ENCODE peak calls at places on chromosomes 1 and 21, in eight cellular contexts. One of them, this sample, is unnamed.

GRCh38 chr1:14118691-14119485 is 418.9 kb downstream of the PRDM2 start:
- DNase-seq in fibroblast of pulmonary artery: no peak
- DNase-seq in stimulated activated CD4-positive, alpha-beta T cell treated with anti-CD3 and anti-CD28 coated beads, Interleukin-1b, Interleukin-23, amount 100 ng/mL, for 24 hours: no peak
- DNase-seq in HT1080: no peak
- DNase-seq in KBM-7: no peak
- DNase-seq in sciatic nerve: no peak
- DNase-seq in neural crest cell: no peak
- DNase-seq in mesothelial cell of epicardium: no peak
- DNase-seq in this sample: no peak

GRCh38 chr1:87778896-87779295 is 450.2 kb downstream of the LMO4 start:
- DNase-seq in neural crest cell: no peak
- DNase-seq in sciatic nerve: no peak
- DNase-seq in KBM-7: no peak
- DNase-seq in stimulated activated CD4-positive, alpha-beta T cell treated with anti-CD3 and anti-CD28 coated beads, Interleukin-1b, Interleukin-23, amount 100 ng/mL, for 24 hours: no peak
- DNase-seq in fibroblast of pulmonary artery: peak; percentile 44
- DNase-seq in mesothelial cell of epicardium: no peak
- DNase-seq in HT1080: peak; percentile 64
- DNase-seq in this sample: no peak

GRCh38 chr1:15362096-15362736 is 47.5 kb upstream of the EFHD2 start:
- DNase-seq in neural crest cell: no peak
- DNase-seq in KBM-7: no peak
- DNase-seq in mesothelial cell of epicardium: no peak
- DNase-seq in sciatic nerve: no peak
- DNase-seq in stimulated activated CD4-positive, alpha-beta T cell treated with anti-CD3 and anti-CD28 coated beads, Interleukin-1b, Interleukin-23, amount 100 ng/mL, for 24 hours: no peak
- DNase-seq in fibroblast of pulmonary artery: no peak
- DNase-seq in HT1080: no peak
- DNase-seq in this sample: no peak

GRCh38 chr1:93703649-93704048 is 22.0 kb upstream of the BCAR3 start:
- DNase-seq in HT1080: peak; percentile 74
- DNase-seq in KBM-7: no peak
- DNase-seq in neural crest cell: no peak
- DNase-seq in sciatic nerve: no peak
- DNase-seq in stimulated activated CD4-positive, alpha-beta T cell treated with anti-CD3 and anti-CD28 coated beads, Interleukin-1b, Interleukin-23, amount 100 ng/mL, for 24 hours: no peak
- DNase-seq in fibroblast of pulmonary artery: no peak
- DNase-seq in mesothelial cell of epicardium: no peak
- DNase-seq in this sample: peak; percentile 84

GRCh38 chr1:31308036-31308435 is 11.2 kb downstream of the ZCCHC17 start:
- DNase-seq in fibroblast of pulmonary artery: no peak
- DNase-seq in mesothelial cell of epicardium: no peak
- DNase-seq in stimulated activated CD4-positive, alpha-beta T cell treated with anti-CD3 and anti-CD28 coated beads, Interleukin-1b, Interleukin-23, amount 100 ng/mL, for 24 hours: no peak
- DNase-seq in HT1080: no peak
- DNase-seq in KBM-7: no peak
- DNase-seq in neural crest cell: no peak
- DNase-seq in sciatic nerve: no peak
- DNase-seq in this sample: no peak

GRCh38 chr21:15195104-15195503 is 130.3 kb upstream of the NRIP1 start:
- DNase-seq in neural crest cell: no peak
- DNase-seq in sciatic nerve: no peak
- DNase-seq in stimulated activated CD4-positive, alpha-beta T cell treated with anti-CD3 and anti-CD28 coated beads, Interleukin-1b, Interleukin-23, amount 100 ng/mL, for 24 hours: no peak
- DNase-seq in KBM-7: no peak
- DNase-seq in mesothelial cell of epicardium: no peak
- DNase-seq in HT1080: no peak
- DNase-seq in fibroblast of pulmonary artery: no peak
- DNase-seq in this sample: no peak

GRCh38 chr1:996851-997727 is 2.8 kb downstream of the HES4 start:
- DNase-seq in sciatic nerve: no peak
- DNase-seq in mesothelial cell of epicardium: no peak
- DNase-seq in HT1080: no peak
- DNase-seq in fibroblast of pulmonary artery: no peak
- DNase-seq in neural crest cell: no peak
- DNase-seq in KBM-7: no peak
- DNase-seq in stimulated activated CD4-positive, alpha-beta T cell treated with anti-CD3 and anti-CD28 coated beads, Interleukin-1b, Interleukin-23, amount 100 ng/mL, for 24 hours: no peak
- DNase-seq in this sample: peak; percentile 56

GRCh38 chr21:46425566-46425965 is 33.1 kb upstream of the DIP2A start:
- DNase-seq in sciatic nerve: no peak
- DNase-seq in neural crest cell: no peak
- DNase-seq in stimulated activated CD4-positive, alpha-beta T cell treated with anti-CD3 and anti-CD28 coated beads, Interleukin-1b, Interleukin-23, amount 100 ng/mL, for 24 hours: no peak
- DNase-seq in KBM-7: no peak
- DNase-seq in HT1080: no peak
- DNase-seq in mesothelial cell of epicardium: no peak
- DNase-seq in fibroblast of pulmonary artery: no peak
- DNase-seq in this sample: no peak

GRCh38 chr1:43382027-43382771 is 7.4 kb downstream of the MED8 start:
- DNase-seq in stimulated activated CD4-positive, alpha-beta T cell treated with anti-CD3 and anti-CD28 coated beads, Interleukin-1b, Interleukin-23, amount 100 ng/mL, for 24 hours: no peak
- DNase-seq in sciatic nerve: no peak
- DNase-seq in KBM-7: no peak
- DNase-seq in HT1080: no peak
- DNase-seq in fibroblast of pulmonary artery: peak; percentile 53
- DNase-seq in mesothelial cell of epicardium: no peak
- DNase-seq in neural crest cell: peak; percentile 28
- DNase-seq in this sample: no peak

GRCh38 chr1:75188892-75189291 is 54.7 kb downstream of the LHX8 start:
- DNase-seq in fibroblast of pulmonary artery: no peak
- DNase-seq in stimulated activated CD4-positive, alpha-beta T cell treated with anti-CD3 and anti-CD28 coated beads, Interleukin-1b, Interleukin-23, amount 100 ng/mL, for 24 hours: no peak
- DNase-seq in HT1080: no peak
- DNase-seq in sciatic nerve: no peak
- DNase-seq in mesothelial cell of epicardium: no peak
- DNase-seq in KBM-7: no peak
- DNase-seq in neural crest cell: no peak
- DNase-seq in this sample: no peak

GRCh38 chr1:95013948-95014574 is 58.7 kb downstream of the ALG14 start:
- DNase-seq in HT1080: no peak
- DNase-seq in mesothelial cell of epicardium: no peak
- DNase-seq in KBM-7: no peak
- DNase-seq in fibroblast of pulmonary artery: peak; percentile 27
- DNase-seq in neural crest cell: no peak
- DNase-seq in stimulated activated CD4-positive, alpha-beta T cell treated with anti-CD3 and anti-CD28 coated beads, Interleukin-1b, Interleukin-23, amount 100 ng/mL, for 24 hours: no peak
- DNase-seq in sciatic nerve: no peak
- DNase-seq in this sample: no peak

GRCh38 chr1:5728956-5729355 is 263.3 kb downstream of the NPHP4 start:
- DNase-seq in stimulated activated CD4-positive, alpha-beta T cell treated with anti-CD3 and anti-CD28 coated beads, Interleukin-1b, Interleukin-23, amount 100 ng/mL, for 24 hours: no peak
- DNase-seq in HT1080: no peak
- DNase-seq in sciatic nerve: no peak
- DNase-seq in fibroblast of pulmonary artery: no peak
- DNase-seq in neural crest cell: no peak
- DNase-seq in mesothelial cell of epicardium: no peak
- DNase-seq in KBM-7: no peak
- DNase-seq in this sample: no peak

GRCh38 chr21:45551816-45552695 is 9.8 kb upstream of the SLC19A1 start:
- DNase-seq in stimulated activated CD4-positive, alpha-beta T cell treated with anti-CD3 and anti-CD28 coated beads, Interleukin-1b, Interleukin-23, amount 100 ng/mL, for 24 hours: no peak
- DNase-seq in mesothelial cell of epicardium: no peak
- DNase-seq in fibroblast of pulmonary artery: no peak
- DNase-seq in KBM-7: no peak
- DNase-seq in neural crest cell: no peak
- DNase-seq in HT1080: no peak
- DNase-seq in sciatic nerve: peak; percentile 55
- DNase-seq in this sample: no peak

GRCh38 chr1:228310162-228310792 is 96.4 kb downstream of the TRIM11 start:
- DNase-seq in KBM-7: no peak
- DNase-seq in stimulated activated CD4-positive, alpha-beta T cell treated with anti-CD3 and anti-CD28 coated beads, Interleukin-1b, Interleukin-23, amount 100 ng/mL, for 24 hours: no peak
- DNase-seq in fibroblast of pulmonary artery: no peak
- DNase-seq in neural crest cell: no peak
- DNase-seq in HT1080: no peak
- DNase-seq in sciatic nerve: no peak
- DNase-seq in mesothelial cell of epicardium: no peak
- DNase-seq in this sample: no peak

GRCh38 chr1:64956241-64956640 is 10.1 kb downstream of the JAK1 start:
- DNase-seq in mesothelial cell of epicardium: no peak
- DNase-seq in KBM-7: no peak
- DNase-seq in fibroblast of pulmonary artery: no peak
- DNase-seq in sciatic nerve: no peak
- DNase-seq in neural crest cell: no peak
- DNase-seq in stimulated activated CD4-positive, alpha-beta T cell treated with anti-CD3 and anti-CD28 coated beads, Interleukin-1b, Interleukin-23, amount 100 ng/mL, for 24 hours: no peak
- DNase-seq in HT1080: peak; percentile 28
- DNase-seq in this sample: no peak

GRCh38 chr1:22591576-22591975 is 28.3 kb downstream of the EPHA8 start:
- DNase-seq in stimulated activated CD4-positive, alpha-beta T cell treated with anti-CD3 and anti-CD28 coated beads, Interleukin-1b, Interleukin-23, amount 100 ng/mL, for 24 hours: no peak
- DNase-seq in neural crest cell: no peak
- DNase-seq in fibroblast of pulmonary artery: no peak
- DNase-seq in mesothelial cell of epicardium: no peak
- DNase-seq in KBM-7: no peak
- DNase-seq in HT1080: peak; percentile 11
- DNase-seq in sciatic nerve: no peak
- DNase-seq in this sample: peak; percentile 68

GRCh38 chr1:109910963-109911798 is 532 bp downstream of the CSF1 start:
- DNase-seq in neural crest cell: peak; percentile 14
- DNase-seq in HT1080: no peak
- DNase-seq in mesothelial cell of epicardium: peak; percentile 43
- DNase-seq in KBM-7: no peak
- DNase-seq in stimulated activated CD4-positive, alpha-beta T cell treated with anti-CD3 and anti-CD28 coated beads, Interleukin-1b, Interleukin-23, amount 100 ng/mL, for 24 hours: peak; percentile 13
- DNase-seq in fibroblast of pulmonary artery: no peak
- DNase-seq in sciatic nerve: no peak
- DNase-seq in this sample: peak; percentile 68

GRCh38 chr1:245888809-245889208 is 618.3 kb downstream of the SMYD3 start:
- DNase-seq in neural crest cell: no peak
- DNase-seq in mesothelial cell of epicardium: no peak
- DNase-seq in HT1080: peak; percentile 43
- DNase-seq in fibroblast of pulmonary artery: peak; percentile 66
- DNase-seq in KBM-7: peak; percentile 45
- DNase-seq in sciatic nerve: no peak
- DNase-seq in stimulated activated CD4-positive, alpha-beta T cell treated with anti-CD3 and anti-CD28 coated beads, Interleukin-1b, Interleukin-23, amount 100 ng/mL, for 24 hours: no peak
- DNase-seq in this sample: no peak

GRCh38 chr1:832136-832535 is 91.6 kb upstream of the SAMD11 start:
- DNase-seq in KBM-7: no peak
- DNase-seq in fibroblast of pulmonary artery: no peak
- DNase-seq in sciatic nerve: no peak
- DNase-seq in mesothelial cell of epicardium: no peak
- DNase-seq in neural crest cell: no peak
- DNase-seq in HT1080: no peak
- DNase-seq in stimulated activated CD4-positive, alpha-beta T cell treated with anti-CD3 and anti-CD28 coated beads, Interleukin-1b, Interleukin-23, amount 100 ng/mL, for 24 hours: no peak
- DNase-seq in this sample: peak; percentile 59

GRCh38 chr1:55930931-55931271 is 648.5 kb downstream of the PLPP3 start:
- DNase-seq in stimulated activated CD4-positive, alpha-beta T cell treated with anti-CD3 and anti-CD28 coated beads, Interleukin-1b, Interleukin-23, amount 100 ng/mL, for 24 hours: no peak
- DNase-seq in neural crest cell: no peak
- DNase-seq in fibroblast of pulmonary artery: no peak
- DNase-seq in KBM-7: no peak
- DNase-seq in HT1080: no peak
- DNase-seq in sciatic nerve: no peak
- DNase-seq in mesothelial cell of epicardium: no peak
- DNase-seq in this sample: no peak

GRCh38 chr21:36696390-36696639 is 2.6 kb upstream of the SIM2 start:
- DNase-seq in mesothelial cell of epicardium: no peak
- DNase-seq in stimulated activated CD4-positive, alpha-beta T cell treated with anti-CD3 and anti-CD28 coated beads, Interleukin-1b, Interleukin-23, amount 100 ng/mL, for 24 hours: no peak
- DNase-seq in fibroblast of pulmonary artery: no peak
- DNase-seq in neural crest cell: no peak
- DNase-seq in HT1080: no peak
- DNase-seq in KBM-7: no peak
- DNase-seq in sciatic nerve: no peak
- DNase-seq in this sample: no peak

GRCh38 chr1:93814795-93815737 is 63.9 kb downstream of the DNTTIP2 start:
- DNase-seq in neural crest cell: no peak
- DNase-seq in mesothelial cell of epicardium: no peak
- DNase-seq in HT1080: peak; percentile 77
- DNase-seq in fibroblast of pulmonary artery: no peak
- DNase-seq in stimulated activated CD4-positive, alpha-beta T cell treated with anti-CD3 and anti-CD28 coated beads, Interleukin-1b, Interleukin-23, amount 100 ng/mL, for 24 hours: no peak
- DNase-seq in KBM-7: no peak
- DNase-seq in sciatic nerve: no peak
- DNase-seq in this sample: no peak

GRCh38 chr1:37978541-37978940 is 11.3 kb downstream of the SF3A3 start:
- DNase-seq in HT1080: no peak
- DNase-seq in KBM-7: no peak
- DNase-seq in mesothelial cell of epicardium: no peak
- DNase-seq in neural crest cell: no peak
- DNase-seq in sciatic nerve: no peak
- DNase-seq in stimulated activated CD4-positive, alpha-beta T cell treated with anti-CD3 and anti-CD28 coated beads, Interleukin-1b, Interleukin-23, amount 100 ng/mL, for 24 hours: no peak
- DNase-seq in fibroblast of pulmonary artery: no peak
- DNase-seq in this sample: no peak

GRCh38 chr1:46689897-46690296 is 18.2 kb downstream of the TEX38 start:
- DNase-seq in neural crest cell: no peak
- DNase-seq in HT1080: no peak
- DNase-seq in sciatic nerve: no peak
- DNase-seq in stimulated activated CD4-positive, alpha-beta T cell treated with anti-CD3 and anti-CD28 coated beads, Interleukin-1b, Interleukin-23, amount 100 ng/mL, for 24 hours: no peak
- DNase-seq in fibroblast of pulmonary artery: no peak
- DNase-seq in mesothelial cell of epicardium: no peak
- DNase-seq in KBM-7: no peak
- DNase-seq in this sample: no peak

This sample was measured in islet precursor cell.